ENCODE peak calls at places on chromosomes 3 and 15, in five cellular contexts. C is IMR-90, O is HL-60, Y is GM12865, G is fibroblast of lung. D is an unnamed sample.

GRCh38 chr15:63724760-63725159 is 109.0 kb downstream of the HERC1 start:
- DNase-seq in G (no peak), Y (no peak), C (no peak), O (no peak), D (no peak)

GRCh38 chr15:22952826-22953579 is 27.2 kb downstream of the CYFIP1 start:
- DNase-seq in G (peak; percentile 69), O (no peak), C (no peak), Y (no peak), D (no peak)

GRCh38 chr3:196198771-196199753 is 12.1 kb downstream of the ZDHHC19 start:
- DNase-seq in Y (no peak), G (no peak), C (no peak), O (no peak), D (no peak)

GRCh38 chr3:133792171-133792763 is 13.3 kb upstream of the SRPRB start:
- DNase-seq in O (no peak), C (peak; percentile 5), Y (peak; percentile 8), G (peak; percentile 17), D (no peak)

GRCh38 chr3:197513953-197514785 is 41.6 kb downstream of the BDH1 start:
- DNase-seq in G (no peak), Y (no peak), O (no peak), C (no peak), D (no peak)

GRCh38 chr3:132347095-132347494 is 29.9 kb downstream of the ACP3 start:
- DNase-seq in O (no peak), Y (no peak), C (no peak), G (no peak), D (no peak)

GRCh38 chr3:58612825-58613224 is 35.6 kb upstream of the FAM107A start:
- DNase-seq in C (no peak), O (no peak), Y (no peak), G (no peak), D (no peak)

GRCh38 chr3:77889616-77890015 is 849.7 kb downstream of the ROBO2 start:
- DNase-seq in O (no peak), Y (no peak), G (no peak), C (no peak), D (no peak)

GRCh38 chr3:27712136-27713065 is 9.7 kb downstream of the EOMES start:
- DNase-seq in O (peak; percentile 41), C (peak; percentile 75), G (peak; percentile 81), Y (peak; percentile 85), D (peak; percentile 41)
- H3K4me3 ChIP-seq in O (peak overlapping the region; percentile 47), C (peak overlapping the region; percentile 39), G (peak overlapping the region; percentile 62), Y (peak overlapping the region; percentile 77), D (peak overlapping the region; percentile 57)

GRCh38 chr3:87167634-87168456 is 59.3 kb upstream of the CHMP2B start:
- DNase-seq in Y (peak; percentile 61), O (peak; percentile 5), G (peak; percentile 76), C (peak; percentile 20), D (peak; percentile 10)
- H3K4me3 ChIP-seq in Y (no peak overlapping the region), O (no peak overlapping the region), G (peak overlapping the region; percentile 50), C (no peak overlapping the region), D (peak overlapping the region; percentile 20)

GRCh38 chr15:84992157-84992940 is 10.7 kb downstream of the PDE8A start:
- DNase-seq in O (no peak), G (peak; percentile 69), C (peak; percentile 87), Y (no peak), D (no peak)
- H3K4me3 ChIP-seq in O (no peak overlapping the region), G (no peak overlapping the region), C (no peak overlapping the region), Y (no peak overlapping the region), D (no peak overlapping the region)

GRCh38 chr3:152554980-152555379 is 280.0 kb upstream of the P2RY1 start:
- DNase-seq in C (peak; percentile 1), O (no peak), G (peak; percentile 67), Y (no peak), D (peak; percentile 70)
- H3K4me3 ChIP-seq in C (no peak overlapping the region), O (no peak overlapping the region), G (no peak overlapping the region), Y (no peak overlapping the region), D (no peak overlapping the region)

DNA sequence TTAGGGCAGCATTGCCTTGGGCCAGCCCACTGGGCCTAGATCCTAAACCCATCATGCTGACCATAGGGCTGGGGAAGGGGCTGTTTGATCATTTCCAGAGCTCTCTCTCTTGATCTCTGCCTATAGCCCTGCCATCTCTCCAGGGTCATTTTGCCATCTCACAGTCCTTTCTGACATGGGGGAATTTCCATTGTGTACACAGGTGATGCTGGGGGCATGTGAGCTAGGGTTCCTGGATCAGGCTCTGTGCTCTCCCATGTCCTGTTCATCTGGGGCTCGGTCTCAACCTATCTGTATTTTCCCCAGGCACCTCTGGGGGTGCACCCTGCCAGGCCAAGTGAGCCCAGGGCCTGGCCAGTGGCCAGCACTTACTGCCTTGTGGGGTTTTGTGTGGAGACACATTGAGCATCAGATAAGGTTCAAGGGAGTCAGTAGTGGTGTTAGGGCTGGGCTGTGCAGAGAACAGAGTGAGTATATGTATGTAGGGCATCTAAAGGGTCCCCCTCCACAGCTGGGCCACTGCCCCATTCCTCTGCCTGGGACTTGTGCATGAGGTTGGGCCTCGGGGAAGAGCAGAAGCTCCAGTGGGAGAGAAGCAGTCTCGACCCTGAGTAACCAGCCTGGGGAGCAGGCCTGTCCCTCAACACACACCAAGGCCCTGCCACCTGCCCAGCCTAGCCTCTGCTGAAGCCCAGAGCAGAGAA is 25.6 kb upstream of the APEH start:
- DNase-seq in G (no peak), C (no peak), Y (no peak), O (no peak), D (no peak)
- H3K4me3 ChIP-seq in G (no peak overlapping the region), C (no peak overlapping the region), Y (no peak overlapping the region), O (no peak overlapping the region), D (no peak overlapping the region)

GRCh38 chr3:190116551-190117067 is 4.1 kb downstream of the P3H2 start:
- DNase-seq in C (peak; percentile 54), O (no peak), Y (peak; percentile 28), G (no peak), D (no peak)
- H3K4me3 ChIP-seq in C (no peak overlapping the region), O (no peak overlapping the region), Y (peak overlapping the region; percentile 87), G (no peak overlapping the region), D (no peak overlapping the region)

GRCh38 chr3:12750223-12750622 is 8.8 kb downstream of the TMEM40 start:
- DNase-seq in O (no peak), G (peak; percentile 88), Y (peak; percentile 42), C (peak; percentile 86), D (peak; percentile 56)

GRCh38 chr3:12750658-12751071 is 8.4 kb downstream of the TMEM40 start:
- DNase-seq in C (peak; percentile 64), Y (peak; percentile 67), O (no peak), G (peak; percentile 84), D (peak; percentile 56)

GRCh38 chr3:12746419-12746818 is 12.6 kb downstream of the TMEM40 start:
- DNase-seq in O (no peak), C (no peak), Y (no peak), G (no peak), D (no peak)

GRCh38 chr3:12751548-12751947 is 7.5 kb downstream of the TMEM40 start:
- DNase-seq in G (no peak), O (no peak), Y (no peak), C (peak; percentile 31), D (no peak)

GRCh38 chr3:12748477-12748876 is 10.6 kb downstream of the TMEM40 start:
- DNase-seq in C (no peak), G (no peak), Y (no peak), O (no peak), D (no peak)
- H3K4me3 ChIP-seq in C (no peak overlapping the region), G (no peak overlapping the region), Y (no peak overlapping the region), O (no peak overlapping the region), D (no peak overlapping the region)

GRCh38 chr3:46566040-46566631 is at the start of gene LRRC2:
- DNase-seq in G (peak; percentile 65), O (no peak), Y (peak; percentile 19), C (peak; percentile 76), D (peak; percentile 29)
- H3K4me3 ChIP-seq in G (peak within 1 kb of the TSS; percentile 46), O (peak within 1 kb of the TSS; percentile 27), Y (no peak within 1 kb of the TSS), C (peak within 1 kb of the TSS; percentile 57), D (peak within 1 kb of the TSS; percentile 54)

GRCh38 chr3:42424911-42425310 is 14.5 kb upstream of the LYZL4 start:
- DNase-seq in G (no peak), Y (no peak), C (no peak), O (no peak), D (no peak)
- H3K4me3 ChIP-seq in G (no peak overlapping the region), Y (no peak overlapping the region), C (no peak overlapping the region), O (no peak overlapping the region), D (no peak overlapping the region)